ENCODE peak calls at places on chromosomes 5 and 9, in five cellular contexts. D is astrocyte of the spinal cord; I is progenitor cell of endocrine pancreas; H is activated CD8-positive, alpha-beta T cell treated with anti-CD3 and anti-CD28 coated beads for 36 hours; L is fibroblast of lung. W is an unnamed sample.

GRCh38 chr5:60455589-60455988 is 244.4 kb downstream of the DEPDC1B start:
- DNase-seq in H (no peak), L (no peak), D (no peak), I (no peak), W (no peak)

GRCh38 chr5:93225748-93226147 is 355.3 kb downstream of the NR2F1-AS1 start:
- DNase-seq in I (no peak), L (no peak), H (no peak), D (no peak), W (no peak)

GRCh38 chr9:120985759-120986353 is 59.3 kb upstream of the TRAF1 start:
- DNase-seq in H (no peak), D (peak; percentile 64), L (peak; percentile 70), I (no peak), W (no peak)

GRCh38 chr5:93717162-93717561 is 24.2 kb downstream of the POU5F2 start:
- DNase-seq in L (peak; percentile 70), D (peak; percentile 71), I (no peak), H (no peak), W (no peak)

GRCh38 chr5:33969572-33970452 is 14.7 kb downstream of the SLC45A2 start:
- DNase-seq in L (peak; percentile 55), D (peak; percentile 67), I (no peak), H (peak; percentile 15), W (no peak)

GRCh38 chr5:33937017-33937699 is 972 bp downstream of the RXFP3 start:
- DNase-seq in I (no peak), D (no peak), L (no peak), H (no peak), W (no peak)

GRCh38 chr9:127170652-127171051 is 48.2 kb upstream of the ANGPTL2 start:
- DNase-seq in L (no peak), H (no peak), D (no peak), I (no peak), W (no peak)

GRCh38 chr9:124257865-124258764 is at the start of gene NEK6:
- DNase-seq in I (peak; percentile 19), L (peak; percentile 69), H (peak; percentile 25), D (no peak), W (peak; percentile 56)

GRCh38 chr9:127904518-127904887 is 5.1 kb upstream of the ST6GALNAC6 start:
- DNase-seq in H (no peak), I (no peak), L (no peak), D (no peak), W (no peak)

GRCh38 chr5:128303593-128303992 is 220.0 kb downstream of the SLC12A2 start:
- DNase-seq in H (no peak), D (no peak), I (no peak), L (peak; percentile 37), W (no peak)

GRCh38 chr9:6873862-6874261 is 116.1 kb downstream of the KDM4C start:
- DNase-seq in D (peak; percentile 57), I (no peak), H (peak; percentile 82), L (peak; percentile 62), W (no peak)

GRCh38 chr5:180643191-180643851 is 6.1 kb downstream of the FLT4 start:
- DNase-seq in L (no peak), H (no peak), D (no peak), I (no peak), W (no peak)

GRCh38 chr5:178232124-178232919 is at the start of gene PHYKPL:
- DNase-seq in H (peak; percentile 74), L (peak; percentile 70), I (peak; percentile 60), D (peak; percentile 69), W (peak; percentile 54)

GRCh38 chr5:144191998-144192397 is 21.3 kb downstream of the KCTD16 start:
- DNase-seq in H (peak; percentile 47), D (peak; percentile 79), L (peak; percentile 73), I (no peak), W (no peak)

GRCh38 chr9:98908897-98909634 is 34.6 kb upstream of the COL15A1 start:
- DNase-seq in H (no peak), L (peak; percentile 76), I (no peak), D (peak; percentile 88), W (no peak)

GRCh38 chr9:82763631-82764030 is 299.3 kb downstream of the RASEF start:
- DNase-seq in D (no peak), H (no peak), I (no peak), L (no peak), W (no peak)

GRCh38 chr5:36705055-36705454 is 98.6 kb downstream of the SLC1A3 start:
- DNase-seq in H (no peak), L (no peak), I (no peak), D (no peak), W (no peak)

GRCh38 chr5:167820266-167820988 is 471.0 kb upstream of the WWC1 start:
- DNase-seq in H (no peak), D (peak; percentile 41), L (peak; percentile 57), I (no peak), W (no peak)

GRCh38 chr5:116137544-116138378 is 52.9 kb downstream of the COMMD10 start:
- DNase-seq in D (peak; percentile 72), L (peak; percentile 40), H (no peak), I (no peak), W (no peak)

DNA sequence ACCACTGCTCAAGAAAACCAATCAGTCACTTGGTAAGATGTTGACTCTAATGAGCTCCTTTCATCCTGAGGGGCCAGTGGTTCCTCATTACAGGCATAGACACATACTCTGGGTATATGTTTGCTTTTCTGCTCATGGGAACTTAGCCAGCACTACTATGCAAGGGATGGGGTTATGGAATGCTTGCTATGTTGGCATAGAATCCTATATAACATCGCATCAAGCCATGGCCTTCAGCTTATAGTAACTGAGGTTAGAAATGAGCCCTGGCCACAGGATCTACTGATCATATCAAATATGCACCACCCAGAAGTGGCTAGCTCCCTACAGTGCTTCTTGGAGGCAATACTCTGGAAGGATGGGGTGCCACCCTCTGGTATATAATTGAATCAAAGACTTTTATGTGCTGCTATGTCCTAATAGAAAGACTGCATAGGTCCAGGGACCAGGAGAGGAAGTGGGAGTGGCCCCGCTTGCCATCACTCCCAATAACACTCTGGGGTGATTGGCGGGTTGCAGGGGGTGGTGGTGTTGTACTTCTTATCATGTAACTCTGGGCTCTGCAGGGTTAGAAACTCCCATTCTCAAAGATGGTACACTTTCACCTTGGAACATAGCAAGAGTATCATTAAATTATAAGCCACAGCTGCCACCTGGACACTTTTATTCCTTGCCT is 70.3 kb downstream of the ZNF366 start:
- DNase-seq in I (no peak), H (no peak), D (peak; percentile 12), L (peak; percentile 17), W (no peak)
- TF ChIP-seq CTCF in I (no peak), H (no peak), D (no peak), L (no peak), W (no peak)

DNA sequence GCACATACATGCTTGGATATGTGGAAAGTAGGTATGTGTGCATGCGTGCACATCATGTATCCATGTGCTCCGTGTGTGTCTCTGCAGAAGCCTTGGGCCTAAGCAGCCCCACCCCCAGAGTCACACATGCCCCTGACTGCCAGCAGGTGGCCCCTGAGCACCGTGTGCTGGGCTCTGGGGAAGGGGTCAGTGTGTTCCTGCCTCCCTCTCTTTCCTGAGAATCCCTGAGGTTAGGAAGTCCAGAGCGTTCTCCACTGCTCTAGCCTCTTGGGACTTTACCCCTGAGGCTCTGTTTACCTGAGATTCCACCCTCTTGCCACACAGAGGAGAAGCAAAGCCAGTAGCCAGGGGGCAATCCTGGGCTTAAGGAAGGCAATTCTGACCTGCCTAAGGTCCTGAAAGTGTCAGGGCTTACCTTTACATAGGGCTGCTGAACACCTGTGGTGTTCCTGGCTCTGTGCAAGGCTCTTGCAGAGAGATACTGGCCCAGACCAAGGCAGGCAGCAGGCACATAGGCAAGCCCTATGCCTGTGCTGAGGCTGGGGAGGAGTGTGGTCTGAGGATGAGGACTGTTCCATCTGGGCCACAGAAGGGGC is 207.3 kb downstream of the TMEM38B start:
- DNase-seq in D (peak; percentile 46), L (peak; percentile 20), I (peak; percentile 49), H (peak; percentile 8), W (no peak)
- TF ChIP-seq CTCF in D (peak; percentile 75), L (no peak), I (peak; percentile 96), H (peak; percentile 41), W (peak; percentile 30)

GRCh38 chr5:14267166-14267838 is 124.2 kb downstream of the TRIO start:
- DNase-seq in D (no peak), H (no peak), I (no peak), L (peak; percentile 71), W (no peak)
- TF ChIP-seq CTCF in D (peak; percentile 10), H (no peak), I (peak; percentile 14), L (no peak), W (no peak)

DNA sequence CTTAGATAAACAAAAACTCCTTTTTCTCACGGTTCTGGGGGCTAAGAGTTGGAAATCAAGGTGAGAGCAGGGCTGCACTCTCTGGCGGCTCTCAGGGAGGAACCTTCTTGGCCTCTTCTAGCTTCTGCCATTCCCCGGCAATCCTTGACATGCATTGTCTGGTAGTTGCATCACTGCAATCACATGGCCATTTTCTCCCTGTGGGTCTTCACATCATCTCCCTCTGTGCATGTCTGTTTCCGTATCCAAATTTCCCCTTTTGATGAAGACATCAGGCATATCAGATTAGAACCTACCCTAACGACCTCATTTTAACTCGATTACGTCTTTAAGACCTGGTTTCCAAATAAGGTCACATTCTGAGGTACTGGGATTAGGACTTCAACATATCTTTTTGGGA is 129.2 kb upstream of the MAN2A1 start:
- DNase-seq in H (no peak), L (no peak), I (no peak), D (no peak), W (no peak)
- TF ChIP-seq CTCF in H (no peak), L (no peak), I (no peak), D (no peak), W (no peak)

DNA sequence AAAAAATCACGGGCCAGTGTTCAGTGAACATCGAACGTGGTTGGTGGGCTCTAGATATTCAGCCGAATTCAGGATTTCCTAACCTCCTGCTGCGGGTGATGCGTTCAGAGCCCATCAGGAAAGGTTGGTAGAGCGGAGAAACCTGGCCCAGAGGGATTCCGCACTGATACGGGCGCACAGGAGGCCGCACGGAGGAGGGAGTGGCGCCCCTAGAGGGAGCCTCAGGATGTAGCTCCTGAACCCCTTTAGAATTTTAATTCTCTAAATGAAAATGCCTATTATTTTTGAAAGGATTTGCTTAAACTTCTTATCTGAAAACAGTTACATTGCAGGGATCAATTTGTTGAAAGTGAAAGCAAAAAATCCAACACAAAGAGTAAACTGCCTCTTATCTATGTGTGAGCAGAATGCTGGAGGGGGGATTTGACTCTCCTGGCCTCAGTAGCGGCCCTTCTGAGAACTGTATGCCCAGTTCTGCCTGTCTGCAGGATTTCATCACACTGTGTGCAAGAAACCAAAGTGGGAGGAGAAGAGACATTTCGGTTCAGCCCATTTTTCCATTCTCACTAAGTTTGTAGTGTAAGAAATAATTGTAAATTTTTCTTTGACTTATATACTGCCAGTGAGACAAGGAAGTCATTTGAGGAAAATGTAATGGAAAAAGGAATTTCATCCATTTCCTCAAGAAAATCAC is 75.9 kb downstream of the TENT4A start:
- DNase-seq in L (no peak), D (no peak), H (no peak), I (no peak), W (no peak)
- TF ChIP-seq CTCF in L (no peak), D (no peak), H (no peak), I (peak; percentile 44), W (no peak)

GRCh38 chr9:88657893-88658292 is 122.9 kb downstream of the NXNL2 start:
- DNase-seq in L (peak; percentile 31), D (peak; percentile 26), H (no peak), I (no peak), W (no peak)

GRCh38 chr9:88658311-88658822 is 123.4 kb downstream of the NXNL2 start:
- DNase-seq in I (no peak), D (peak; percentile 33), L (peak; percentile 44), H (no peak), W (no peak)

GRCh38 chr9:88661759-88662158 is 126.8 kb downstream of the NXNL2 start:
- DNase-seq in I (no peak), D (no peak), H (no peak), L (no peak), W (no peak)

GRCh38 chr9:88659126-88659525 is 124.1 kb downstream of the NXNL2 start:
- DNase-seq in D (no peak), H (no peak), L (no peak), I (no peak), W (no peak)

GRCh38 chr9:88660611-88661010 is 125.6 kb downstream of the NXNL2 start:
- DNase-seq in H (peak; percentile 33), L (peak; percentile 14), I (no peak), D (no peak), W (no peak)
- TF ChIP-seq CTCF in H (peak; percentile 38), L (peak; percentile 44), I (peak; percentile 43), D (peak; percentile 45), W (no peak)

W was measured in natural killer cell.